ENCODE peak calls at places on chromosomes 6 and 20, in ten cellular contexts. One of them, this sample, is unnamed.

GRCh38 chr6:110731898-110732297 is 83.4 kb downstream of the CDK19 start:
- DNase-seq in GM04504: no peak
- DNase-seq in NCI-H82: no peak
- DNase-seq in left colon: no peak
- DNase-seq in Kasumi-1: no peak
- DNase-seq in activated naive CD8-positive, alpha-beta T cell treated with anti-CD3 and anti-CD28 coated beads, Interleukin-2, amount 50 U/mL, for 24 hours: no peak
- DNase-seq in H54: no peak
- DNase-seq in endodermal cell: no peak
- DNase-seq in ureter: no peak
- DNase-seq in stimulated activated naive B cell treated with anti-CD40 and anti-IgM and Interleukin-4, amounts not matched to agents 10 μg/mL and 1 μg/mL and 100 μg/mL, for 72 hours: no peak
- DNase-seq in this sample: no peak

GRCh38 chr6:25318589-25318988 is 39.4 kb downstream of the CARMIL1 start:
- DNase-seq in GM04504: no peak
- DNase-seq in NCI-H82: peak; percentile 60
- DNase-seq in left colon: no peak
- DNase-seq in Kasumi-1: no peak
- DNase-seq in activated naive CD8-positive, alpha-beta T cell treated with anti-CD3 and anti-CD28 coated beads, Interleukin-2, amount 50 U/mL, for 24 hours: no peak
- DNase-seq in H54: no peak
- DNase-seq in endodermal cell: no peak
- DNase-seq in ureter: no peak
- DNase-seq in stimulated activated naive B cell treated with anti-CD40 and anti-IgM and Interleukin-4, amounts not matched to agents 10 μg/mL and 1 μg/mL and 100 μg/mL, for 72 hours: no peak
- DNase-seq in this sample: no peak

GRCh38 chr6:112337209-112337638 is 9.9 kb upstream of the RFPL4B start:
- DNase-seq in GM04504: peak; percentile 81
- DNase-seq in NCI-H82: peak; percentile 89
- DNase-seq in left colon: no peak
- DNase-seq in Kasumi-1: peak; percentile 54
- DNase-seq in activated naive CD8-positive, alpha-beta T cell treated with anti-CD3 and anti-CD28 coated beads, Interleukin-2, amount 50 U/mL, for 24 hours: no peak
- DNase-seq in H54: peak; percentile 13
- DNase-seq in endodermal cell: peak; percentile 83
- DNase-seq in ureter: no peak
- DNase-seq in stimulated activated naive B cell treated with anti-CD40 and anti-IgM and Interleukin-4, amounts not matched to agents 10 μg/mL and 1 μg/mL and 100 μg/mL, for 72 hours: no peak
- DNase-seq in this sample: no peak

GRCh38 chr6:31559958-31560696 is 12.0 kb upstream of the LTA start:
- DNase-seq in GM04504: peak; percentile 42
- DNase-seq in NCI-H82: no peak
- DNase-seq in left colon: peak; percentile 58
- DNase-seq in Kasumi-1: peak; percentile 98
- DNase-seq in activated naive CD8-positive, alpha-beta T cell treated with anti-CD3 and anti-CD28 coated beads, Interleukin-2, amount 50 U/mL, for 24 hours: peak; percentile 71
- DNase-seq in H54: peak; percentile 83
- DNase-seq in endodermal cell: no peak
- DNase-seq in ureter: no peak
- DNase-seq in stimulated activated naive B cell treated with anti-CD40 and anti-IgM and Interleukin-4, amounts not matched to agents 10 μg/mL and 1 μg/mL and 100 μg/mL, for 72 hours: peak; percentile 78
- DNase-seq in this sample: peak; percentile 88

GRCh38 chr20:46923550-46923949 is 28.9 kb downstream of the EYA2 start:
- DNase-seq in GM04504: no peak
- DNase-seq in NCI-H82: no peak
- DNase-seq in left colon: no peak
- DNase-seq in Kasumi-1: no peak
- DNase-seq in activated naive CD8-positive, alpha-beta T cell treated with anti-CD3 and anti-CD28 coated beads, Interleukin-2, amount 50 U/mL, for 24 hours: no peak
- DNase-seq in H54: no peak
- DNase-seq in endodermal cell: no peak
- DNase-seq in ureter: no peak
- DNase-seq in stimulated activated naive B cell treated with anti-CD40 and anti-IgM and Interleukin-4, amounts not matched to agents 10 μg/mL and 1 μg/mL and 100 μg/mL, for 72 hours: no peak
- DNase-seq in this sample: no peak

GRCh38 chr6:75296811-75297779 is 12.5 kb upstream of the TMEM30A start:
- DNase-seq in GM04504: peak; percentile 33
- DNase-seq in NCI-H82: peak; percentile 76
- DNase-seq in left colon: no peak
- DNase-seq in Kasumi-1: peak; percentile 77
- DNase-seq in activated naive CD8-positive, alpha-beta T cell treated with anti-CD3 and anti-CD28 coated beads, Interleukin-2, amount 50 U/mL, for 24 hours: no peak
- DNase-seq in H54: no peak
- DNase-seq in endodermal cell: no peak
- DNase-seq in ureter: no peak
- DNase-seq in stimulated activated naive B cell treated with anti-CD40 and anti-IgM and Interleukin-4, amounts not matched to agents 10 μg/mL and 1 μg/mL and 100 μg/mL, for 72 hours: no peak
- DNase-seq in this sample: no peak

GRCh38 chr6:97133071-97133470 is 149.9 kb downstream of the MMS22L start:
- DNase-seq in GM04504: no peak
- DNase-seq in NCI-H82: peak; percentile 25
- DNase-seq in left colon: no peak
- DNase-seq in Kasumi-1: no peak
- DNase-seq in activated naive CD8-positive, alpha-beta T cell treated with anti-CD3 and anti-CD28 coated beads, Interleukin-2, amount 50 U/mL, for 24 hours: no peak
- DNase-seq in H54: no peak
- DNase-seq in endodermal cell: no peak
- DNase-seq in ureter: no peak
- DNase-seq in stimulated activated naive B cell treated with anti-CD40 and anti-IgM and Interleukin-4, amounts not matched to agents 10 μg/mL and 1 μg/mL and 100 μg/mL, for 72 hours: no peak
- DNase-seq in this sample: no peak

GRCh38 chr6:23174781-23175361 is 605.5 kb downstream of the HDGFL1 start:
- DNase-seq in GM04504: peak; percentile 84
- DNase-seq in NCI-H82: no peak
- DNase-seq in left colon: no peak
- DNase-seq in Kasumi-1: no peak
- DNase-seq in activated naive CD8-positive, alpha-beta T cell treated with anti-CD3 and anti-CD28 coated beads, Interleukin-2, amount 50 U/mL, for 24 hours: no peak
- DNase-seq in H54: peak; percentile 28
- DNase-seq in endodermal cell: no peak
- DNase-seq in ureter: no peak
- DNase-seq in stimulated activated naive B cell treated with anti-CD40 and anti-IgM and Interleukin-4, amounts not matched to agents 10 μg/mL and 1 μg/mL and 100 μg/mL, for 72 hours: no peak
- DNase-seq in this sample: no peak

GRCh38 chr6:52326540-52327364 is 35.2 kb upstream of the PAQR8 start:
- DNase-seq in GM04504: no peak
- DNase-seq in NCI-H82: no peak
- DNase-seq in left colon: no peak
- DNase-seq in Kasumi-1: no peak
- DNase-seq in activated naive CD8-positive, alpha-beta T cell treated with anti-CD3 and anti-CD28 coated beads, Interleukin-2, amount 50 U/mL, for 24 hours: no peak
- DNase-seq in H54: no peak
- DNase-seq in endodermal cell: no peak
- DNase-seq in ureter: no peak
- DNase-seq in stimulated activated naive B cell treated with anti-CD40 and anti-IgM and Interleukin-4, amounts not matched to agents 10 μg/mL and 1 μg/mL and 100 μg/mL, for 72 hours: no peak
- DNase-seq in this sample: no peak

GRCh38 chr6:137013738-137014602 is 30.8 kb downstream of the IL20RA start:
- DNase-seq in GM04504: peak; percentile 34
- DNase-seq in NCI-H82: peak; percentile 33
- DNase-seq in left colon: no peak
- DNase-seq in Kasumi-1: peak; percentile 25
- DNase-seq in activated naive CD8-positive, alpha-beta T cell treated with anti-CD3 and anti-CD28 coated beads, Interleukin-2, amount 50 U/mL, for 24 hours: no peak
- DNase-seq in H54: no peak
- DNase-seq in endodermal cell: no peak
- DNase-seq in ureter: no peak
- DNase-seq in stimulated activated naive B cell treated with anti-CD40 and anti-IgM and Interleukin-4, amounts not matched to agents 10 μg/mL and 1 μg/mL and 100 μg/mL, for 72 hours: no peak
- DNase-seq in this sample: no peak

GRCh38 chr6:153436346-153436745 is 305.3 kb upstream of the RGS17 start:
- DNase-seq in GM04504: no peak
- DNase-seq in NCI-H82: no peak
- DNase-seq in left colon: no peak
- DNase-seq in Kasumi-1: no peak
- DNase-seq in activated naive CD8-positive, alpha-beta T cell treated with anti-CD3 and anti-CD28 coated beads, Interleukin-2, amount 50 U/mL, for 24 hours: no peak
- DNase-seq in H54: no peak
- DNase-seq in endodermal cell: peak; percentile 57
- DNase-seq in ureter: no peak
- DNase-seq in stimulated activated naive B cell treated with anti-CD40 and anti-IgM and Interleukin-4, amounts not matched to agents 10 μg/mL and 1 μg/mL and 100 μg/mL, for 72 hours: no peak
- DNase-seq in this sample: no peak

GRCh38 chr6:38495922-38496635 is 143.7 kb downstream of the BTBD9 start:
- DNase-seq in GM04504: no peak
- DNase-seq in NCI-H82: no peak
- DNase-seq in left colon: no peak
- DNase-seq in Kasumi-1: no peak
- DNase-seq in activated naive CD8-positive, alpha-beta T cell treated with anti-CD3 and anti-CD28 coated beads, Interleukin-2, amount 50 U/mL, for 24 hours: peak; percentile 16
- DNase-seq in H54: no peak
- DNase-seq in endodermal cell: no peak
- DNase-seq in ureter: no peak
- DNase-seq in stimulated activated naive B cell treated with anti-CD40 and anti-IgM and Interleukin-4, amounts not matched to agents 10 μg/mL and 1 μg/mL and 100 μg/mL, for 72 hours: no peak
- DNase-seq in this sample: no peak

GRCh38 chr6:112370946-112371345 is 23.8 kb downstream of the RFPL4B start:
- DNase-seq in GM04504: no peak
- DNase-seq in NCI-H82: no peak
- DNase-seq in left colon: no peak
- DNase-seq in Kasumi-1: no peak
- DNase-seq in activated naive CD8-positive, alpha-beta T cell treated with anti-CD3 and anti-CD28 coated beads, Interleukin-2, amount 50 U/mL, for 24 hours: no peak
- DNase-seq in H54: no peak
- DNase-seq in endodermal cell: no peak
- DNase-seq in ureter: no peak
- DNase-seq in stimulated activated naive B cell treated with anti-CD40 and anti-IgM and Interleukin-4, amounts not matched to agents 10 μg/mL and 1 μg/mL and 100 μg/mL, for 72 hours: no peak
- DNase-seq in this sample: no peak

GRCh38 chr6:142008016-142008735 is 124.5 kb upstream of the GJE1 start:
- DNase-seq in GM04504: no peak
- DNase-seq in NCI-H82: no peak
- DNase-seq in left colon: no peak
- DNase-seq in Kasumi-1: no peak
- DNase-seq in activated naive CD8-positive, alpha-beta T cell treated with anti-CD3 and anti-CD28 coated beads, Interleukin-2, amount 50 U/mL, for 24 hours: no peak
- DNase-seq in H54: no peak
- DNase-seq in endodermal cell: no peak
- DNase-seq in ureter: no peak
- DNase-seq in stimulated activated naive B cell treated with anti-CD40 and anti-IgM and Interleukin-4, amounts not matched to agents 10 μg/mL and 1 μg/mL and 100 μg/mL, for 72 hours: no peak
- DNase-seq in this sample: no peak

GRCh38 chr6:14001329-14002012 is 76.7 kb downstream of the RNF182 start:
- DNase-seq in GM04504: peak; percentile 98
- DNase-seq in NCI-H82: peak; percentile 51
- DNase-seq in left colon: no peak
- DNase-seq in Kasumi-1: no peak
- DNase-seq in activated naive CD8-positive, alpha-beta T cell treated with anti-CD3 and anti-CD28 coated beads, Interleukin-2, amount 50 U/mL, for 24 hours: no peak
- DNase-seq in H54: peak; percentile 94
- DNase-seq in endodermal cell: no peak
- DNase-seq in ureter: no peak
- DNase-seq in stimulated activated naive B cell treated with anti-CD40 and anti-IgM and Interleukin-4, amounts not matched to agents 10 μg/mL and 1 μg/mL and 100 μg/mL, for 72 hours: no peak
- DNase-seq in this sample: no peak

GRCh38 chr6:108581237-108581931 is 20.7 kb downstream of the FOXO3 start:
- DNase-seq in GM04504: no peak
- DNase-seq in NCI-H82: no peak
- DNase-seq in left colon: no peak
- DNase-seq in Kasumi-1: peak; percentile 37
- DNase-seq in activated naive CD8-positive, alpha-beta T cell treated with anti-CD3 and anti-CD28 coated beads, Interleukin-2, amount 50 U/mL, for 24 hours: no peak
- DNase-seq in H54: no peak
- DNase-seq in endodermal cell: no peak
- DNase-seq in ureter: no peak
- DNase-seq in stimulated activated naive B cell treated with anti-CD40 and anti-IgM and Interleukin-4, amounts not matched to agents 10 μg/mL and 1 μg/mL and 100 μg/mL, for 72 hours: no peak
- DNase-seq in this sample: no peak

GRCh38 chr6:34559651-34560365 is 3.7 kb upstream of the SPDEF start:
- DNase-seq in GM04504: no peak
- DNase-seq in NCI-H82: no peak
- DNase-seq in left colon: no peak
- DNase-seq in Kasumi-1: no peak
- DNase-seq in activated naive CD8-positive, alpha-beta T cell treated with anti-CD3 and anti-CD28 coated beads, Interleukin-2, amount 50 U/mL, for 24 hours: no peak
- DNase-seq in H54: no peak
- DNase-seq in endodermal cell: peak; percentile 78
- DNase-seq in ureter: no peak
- DNase-seq in stimulated activated naive B cell treated with anti-CD40 and anti-IgM and Interleukin-4, amounts not matched to agents 10 μg/mL and 1 μg/mL and 100 μg/mL, for 72 hours: no peak
- DNase-seq in this sample: no peak

GRCh38 chr20:11261533-11262000 is 587.8 kb upstream of the JAG1 start:
- DNase-seq in GM04504: peak; percentile 57
- DNase-seq in NCI-H82: no peak
- DNase-seq in left colon: no peak
- DNase-seq in Kasumi-1: no peak
- DNase-seq in activated naive CD8-positive, alpha-beta T cell treated with anti-CD3 and anti-CD28 coated beads, Interleukin-2, amount 50 U/mL, for 24 hours: no peak
- DNase-seq in H54: peak; percentile 65
- DNase-seq in endodermal cell: no peak
- DNase-seq in ureter: no peak
- DNase-seq in stimulated activated naive B cell treated with anti-CD40 and anti-IgM and Interleukin-4, amounts not matched to agents 10 μg/mL and 1 μg/mL and 100 μg/mL, for 72 hours: no peak
- DNase-seq in this sample: no peak

GRCh38 chr6:109720336-109720735 is 29.2 kb downstream of the FIG4 start:
- DNase-seq in GM04504: no peak
- DNase-seq in NCI-H82: no peak
- DNase-seq in left colon: no peak
- DNase-seq in Kasumi-1: no peak
- DNase-seq in activated naive CD8-positive, alpha-beta T cell treated with anti-CD3 and anti-CD28 coated beads, Interleukin-2, amount 50 U/mL, for 24 hours: no peak
- DNase-seq in H54: no peak
- DNase-seq in endodermal cell: no peak
- DNase-seq in ureter: no peak
- DNase-seq in stimulated activated naive B cell treated with anti-CD40 and anti-IgM and Interleukin-4, amounts not matched to agents 10 μg/mL and 1 μg/mL and 100 μg/mL, for 72 hours: no peak
- DNase-seq in this sample: no peak

GRCh38 chr6:12751694-12752304 is 35.2 kb downstream of the PHACTR1 start:
- DNase-seq in GM04504: no peak
- DNase-seq in NCI-H82: peak; percentile 44
- DNase-seq in left colon: no peak
- DNase-seq in Kasumi-1: peak; percentile 76
- DNase-seq in activated naive CD8-positive, alpha-beta T cell treated with anti-CD3 and anti-CD28 coated beads, Interleukin-2, amount 50 U/mL, for 24 hours: peak; percentile 51
- DNase-seq in H54: peak; percentile 37
- DNase-seq in endodermal cell: peak; percentile 92
- DNase-seq in ureter: no peak
- DNase-seq in stimulated activated naive B cell treated with anti-CD40 and anti-IgM and Interleukin-4, amounts not matched to agents 10 μg/mL and 1 μg/mL and 100 μg/mL, for 72 hours: no peak
- DNase-seq in this sample: no peak

GRCh38 chr6:40894962-40895799 is 143.8 kb downstream of the UNC5CL start:
- DNase-seq in GM04504: peak; percentile 46
- DNase-seq in NCI-H82: peak; percentile 36
- DNase-seq in left colon: peak; percentile 43
- DNase-seq in Kasumi-1: peak; percentile 3
- DNase-seq in activated naive CD8-positive, alpha-beta T cell treated with anti-CD3 and anti-CD28 coated beads, Interleukin-2, amount 50 U/mL, for 24 hours: no peak
- DNase-seq in H54: peak; percentile 74
- DNase-seq in endodermal cell: peak; percentile 94
- DNase-seq in ureter: no peak
- DNase-seq in stimulated activated naive B cell treated with anti-CD40 and anti-IgM and Interleukin-4, amounts not matched to agents 10 μg/mL and 1 μg/mL and 100 μg/mL, for 72 hours: no peak
- DNase-seq in this sample: peak; percentile 71

GRCh38 chr6:119148102-119148824 is 69.8 kb upstream of the FAM184A start:
- DNase-seq in GM04504: peak; percentile 76
- DNase-seq in NCI-H82: peak; percentile 73
- DNase-seq in left colon: no peak
- DNase-seq in Kasumi-1: peak; percentile 36
- DNase-seq in activated naive CD8-positive, alpha-beta T cell treated with anti-CD3 and anti-CD28 coated beads, Interleukin-2, amount 50 U/mL, for 24 hours: no peak
- DNase-seq in H54: no peak
- DNase-seq in endodermal cell: peak; percentile 68
- DNase-seq in ureter: no peak
- DNase-seq in stimulated activated naive B cell treated with anti-CD40 and anti-IgM and Interleukin-4, amounts not matched to agents 10 μg/mL and 1 μg/mL and 100 μg/mL, for 72 hours: no peak
- DNase-seq in this sample: no peak

GRCh38 chr6:34836008-34836407 is 44.1 kb downstream of the BLTP3A start:
- DNase-seq in GM04504: no peak
- DNase-seq in NCI-H82: no peak
- DNase-seq in left colon: no peak
- DNase-seq in Kasumi-1: peak; percentile 31
- DNase-seq in activated naive CD8-positive, alpha-beta T cell treated with anti-CD3 and anti-CD28 coated beads, Interleukin-2, amount 50 U/mL, for 24 hours: no peak
- DNase-seq in H54: no peak
- DNase-seq in endodermal cell: no peak
- DNase-seq in ureter: no peak
- DNase-seq in stimulated activated naive B cell treated with anti-CD40 and anti-IgM and Interleukin-4, amounts not matched to agents 10 μg/mL and 1 μg/mL and 100 μg/mL, for 72 hours: no peak
- DNase-seq in this sample: no peak

GRCh38 chr20:63736893-63737689 is 627 bp downstream of the LIME1 start:
- DNase-seq in GM04504: no peak
- DNase-seq in NCI-H82: no peak
- DNase-seq in left colon: no peak
- DNase-seq in Kasumi-1: no peak
- DNase-seq in activated naive CD8-positive, alpha-beta T cell treated with anti-CD3 and anti-CD28 coated beads, Interleukin-2, amount 50 U/mL, for 24 hours: peak; percentile 59
- DNase-seq in H54: no peak
- DNase-seq in endodermal cell: peak; percentile 76
- DNase-seq in ureter: no peak
- DNase-seq in stimulated activated naive B cell treated with anti-CD40 and anti-IgM and Interleukin-4, amounts not matched to agents 10 μg/mL and 1 μg/mL and 100 μg/mL, for 72 hours: peak; percentile 47
- DNase-seq in this sample: peak; percentile 69

GRCh38 chr6:75372884-75373283 is 88.3 kb upstream of the TMEM30A start:
- DNase-seq in GM04504: no peak
- DNase-seq in NCI-H82: no peak
- DNase-seq in left colon: no peak
- DNase-seq in Kasumi-1: no peak
- DNase-seq in activated naive CD8-positive, alpha-beta T cell treated with anti-CD3 and anti-CD28 coated beads, Interleukin-2, amount 50 U/mL, for 24 hours: no peak
- DNase-seq in H54: no peak
- DNase-seq in endodermal cell: no peak
- DNase-seq in ureter: no peak
- DNase-seq in stimulated activated naive B cell treated with anti-CD40 and anti-IgM and Interleukin-4, amounts not matched to agents 10 μg/mL and 1 μg/mL and 100 μg/mL, for 72 hours: no peak
- DNase-seq in this sample: no peak

GRCh38 chr6:42193491-42193894 is 1.3 kb downstream of the GUCA1B start:
- DNase-seq in GM04504: no peak
- DNase-seq in NCI-H82: no peak
- DNase-seq in left colon: no peak
- DNase-seq in Kasumi-1: no peak
- DNase-seq in activated naive CD8-positive, alpha-beta T cell treated with anti-CD3 and anti-CD28 coated beads, Interleukin-2, amount 50 U/mL, for 24 hours: no peak
- DNase-seq in H54: no peak
- DNase-seq in endodermal cell: peak; percentile 71
- DNase-seq in ureter: no peak
- DNase-seq in stimulated activated naive B cell treated with anti-CD40 and anti-IgM and Interleukin-4, amounts not matched to agents 10 μg/mL and 1 μg/mL and 100 μg/mL, for 72 hours: no peak
- DNase-seq in this sample: no peak

GRCh38 chr20:14937846-14938245 is 600.4 kb upstream of the FLRT3 start:
- DNase-seq in GM04504: no peak
- DNase-seq in NCI-H82: no peak
- DNase-seq in left colon: no peak
- DNase-seq in Kasumi-1: no peak
- DNase-seq in activated naive CD8-positive, alpha-beta T cell treated with anti-CD3 and anti-CD28 coated beads, Interleukin-2, amount 50 U/mL, for 24 hours: no peak
- DNase-seq in H54: no peak
- DNase-seq in endodermal cell: no peak
- DNase-seq in ureter: no peak
- DNase-seq in stimulated activated naive B cell treated with anti-CD40 and anti-IgM and Interleukin-4, amounts not matched to agents 10 μg/mL and 1 μg/mL and 100 μg/mL, for 72 hours: no peak
- DNase-seq in this sample: no peak

GRCh38 chr6:110020888-110021287 is 42.8 kb downstream of the GPR6 start:
- DNase-seq in GM04504: no peak
- DNase-seq in NCI-H82: no peak
- DNase-seq in left colon: no peak
- DNase-seq in Kasumi-1: peak; percentile 95
- DNase-seq in activated naive CD8-positive, alpha-beta T cell treated with anti-CD3 and anti-CD28 coated beads, Interleukin-2, amount 50 U/mL, for 24 hours: no peak
- DNase-seq in H54: no peak
- DNase-seq in endodermal cell: no peak
- DNase-seq in ureter: no peak
- DNase-seq in stimulated activated naive B cell treated with anti-CD40 and anti-IgM and Interleukin-4, amounts not matched to agents 10 μg/mL and 1 μg/mL and 100 μg/mL, for 72 hours: peak; percentile 9
- DNase-seq in this sample: no peak

This sample was measured in Peyer's patch.